ENCODE peak calls at places on chromosomes 12 and 14, in four cellular contexts. E is ascending aorta, G is Peyer's patch, U is neural crest cell. T is an unnamed sample.

GRCh38 chr12:78651755-78652154 is 212.8 kb upstream of the SYT1 start:
- DNase-seq in G (no peak), U (no peak), E (no peak), T (no peak)

GRCh38 chr12:80837342-80837978 is 100.3 kb downstream of the LIN7A start:
- DNase-seq in E (no peak), U (peak), G (no peak), T (no peak)

GRCh38 chr12:113030875-113031525 is 25.5 kb upstream of the DTX1 start:
- DNase-seq in G (no peak), E (no peak), U (peak), T (no peak)

GRCh38 chr14:64768401-64769095 is 64.3 kb downstream of the PLEKHG3 start:
- DNase-seq in U (no peak), E (no peak), G (no peak), T (no peak)

GRCh38 chr12:27549231-27549800 is 25.3 kb downstream of the PPFIBP1 start:
- DNase-seq in G (no peak), U (no peak), E (no peak), T (no peak)

GRCh38 chr12:28065889-28066630 is 93.5 kb upstream of the PTHLH start:
- DNase-seq in E (no peak), G (no peak), U (no peak), T (no peak)

GRCh38 chr12:56104815-56105476 is 587 bp downstream of the PA2G4 start:
- DNase-seq in U (no peak), E (no peak), G (no peak), T (no peak)

GRCh38 chr12:3962661-3963483 is 89.7 kb upstream of the PARP11 start:
- DNase-seq in G (no peak), U (no peak), E (no peak), T (no peak)

GRCh38 chr12:76220980-76221379 is 127.2 kb downstream of the BBS10 start:
- DNase-seq in G (no peak), E (no peak), U (no peak), T (no peak)

GRCh38 chr12:17976202-17976601 is 113.8 kb downstream of the RERGL start:
- DNase-seq in E (no peak), U (no peak), G (no peak), T (no peak)

GRCh38 chr14:61588419-61588901 is 106.9 kb upstream of the HIF1A start:
- DNase-seq in U (no peak), G (no peak), E (no peak), T (no peak)

GRCh38 chr14:69644814-69645213 is 33.4 kb downstream of the SUSD6 start:
- DNase-seq in U (no peak), G (no peak), E (no peak), T (no peak)

GRCh38 chr12:32302218-32302826 is 97.0 kb upstream of the FGD4 start:
- DNase-seq in G (no peak), U (no peak), E (no peak), T (no peak)

GRCh38 chr14:76346391-76347160 is 29.4 kb upstream of the ESRRB start:
- DNase-seq in E (no peak), U (no peak), G (no peak), T (no peak)

GRCh38 chr14:105465209-105466031 is 9.2 kb upstream of the CRIP2 start:
- DNase-seq in G (no peak), E (no peak), U (no peak), T (no peak)

GRCh38 chr12:123522164-123522563 is 11.4 kb downstream of the RILPL1 start:
- DNase-seq in G (no peak), E (no peak), U (no peak), T (no peak)

GRCh38 chr14:31752867-31753661 is 191.9 kb downstream of the NUBPL start:
- DNase-seq in E (no peak), G (no peak), U (no peak), T (no peak)

GRCh38 chr12:104964167-104964566 is 6.1 kb upstream of the SLC41A2 start:
- DNase-seq in G (no peak), U (no peak), E (no peak), T (no peak)

GRCh38 chr12:62640910-62641448 is 174.4 kb downstream of the MON2 start:
- DNase-seq in G (no peak), U (no peak), E (no peak), T (no peak)

GRCh38 chr14:99576304-99576703 is 27.7 kb downstream of the CCDC85C start:
- DNase-seq in U (no peak), E (no peak), G (peak), T (no peak)

GRCh38 chr12:64452559-64453329 is 824 bp downstream of the TBK1 start:
- DNase-seq in G (no peak), E (no peak), U (no peak), T (no peak)

GRCh38 chr14:52873694-52874093 is 77.2 kb downstream of the FERMT2 start:
- DNase-seq in U (no peak), G (no peak), E (no peak), T (no peak)
- TF ChIP-seq CTCF in U (no peak), G (no peak), E (no peak), T (no peak)

GRCh38 chr12:69630191-69630590 is 19.5 kb upstream of the LRRC10 start:
- DNase-seq in U (no peak), G (no peak), E (no peak), T (no peak)
- TF ChIP-seq CTCF in U (peak), G (no peak), E (no peak), T (no peak)

DNA sequence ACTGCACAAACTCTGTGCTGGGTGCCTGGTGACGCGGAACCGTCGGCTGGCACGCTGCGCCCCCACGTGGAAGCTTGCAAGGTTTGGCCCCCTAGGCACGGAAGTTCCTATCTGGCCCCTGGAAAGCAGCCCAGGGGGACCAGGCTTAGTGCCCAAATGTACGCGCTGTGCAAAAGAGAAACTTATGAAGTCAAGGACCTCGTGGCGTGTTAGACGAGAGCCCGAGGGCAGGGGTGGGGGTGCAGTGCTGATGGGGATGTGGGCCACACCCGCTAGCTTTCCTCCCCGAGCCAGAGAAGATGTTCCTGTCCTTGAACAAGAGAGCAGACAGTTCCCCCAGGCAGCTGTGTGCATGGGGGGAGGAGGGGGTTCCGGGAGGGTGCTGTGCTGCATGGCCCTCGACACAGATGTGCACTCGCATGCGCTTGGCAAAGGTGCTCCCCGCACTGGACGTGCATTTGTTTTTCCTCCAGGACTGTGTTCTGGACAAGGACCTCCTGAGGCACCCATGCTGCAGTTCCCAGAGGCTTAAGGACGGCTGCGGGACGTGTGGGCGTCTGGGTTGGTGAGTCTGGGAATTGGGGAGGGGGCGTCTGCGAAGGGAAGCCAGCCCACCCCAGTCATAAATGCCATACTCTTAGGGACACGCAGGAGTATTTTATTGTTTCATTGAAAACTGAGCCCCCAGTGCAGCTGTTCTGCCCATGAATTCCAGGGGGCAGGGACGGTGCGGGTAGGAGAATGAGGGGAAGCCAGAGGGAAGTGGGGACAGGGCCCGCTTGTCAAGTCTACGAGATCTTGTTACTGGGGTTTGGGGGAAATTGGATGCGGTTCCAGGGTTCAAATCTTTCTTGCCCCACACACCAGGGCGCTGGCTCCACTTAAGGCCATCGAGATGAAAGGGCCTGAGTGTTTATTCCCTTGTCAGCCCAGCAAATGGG is 80.0 kb downstream of the NTF3 start:
- DNase-seq in E (no peak), G (no peak), U (peak), T (no peak)
- TF ChIP-seq CTCF in E (peak), G (peak), U (peak), T (peak)

DNA sequence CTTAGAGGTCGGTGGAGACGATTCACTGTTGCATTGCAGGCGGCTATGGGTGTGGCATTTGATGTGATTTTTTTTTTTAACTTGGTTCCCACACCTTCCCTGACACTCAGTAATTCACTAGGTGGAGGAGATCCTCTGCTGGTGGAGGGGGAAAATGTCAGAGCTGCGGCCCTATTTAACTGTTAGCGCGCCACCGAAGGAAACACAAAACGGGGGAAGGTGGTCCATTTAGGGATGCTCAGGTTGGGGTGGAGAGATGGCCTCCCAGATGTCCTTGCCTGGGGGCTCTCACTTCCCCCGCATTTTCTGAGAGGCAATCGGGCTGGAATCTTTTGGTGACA is 4.3 kb upstream of the HOXC12 start:
- DNase-seq in U (no peak), E (no peak), G (no peak), T (no peak)
- TF ChIP-seq CTCF in U (no peak), E (no peak), G (no peak), T (no peak)